ENCODE peak calls at places on chromosomes 13 and 19, in five cellular contexts. One of them, this sample, is unnamed.

GRCh38 chr19:39106201-39106600 is 19.4 kb upstream of the PAK4 start:
- DNase-seq in stimulated activated CD8-positive, alpha-beta memory T cell treated with anti-CD3 and anti-CD28 coated beads, Interleukin-2, amount 100 ng/mL, for 48 hours: no peak
- DNase-seq in NCI-H526 treated with DMSO at 0.1 percent for 48 hours: no peak
- DNase-seq in dorsolateral prefrontal cortex: no peak
- DNase-seq in nucleus accumbens: no peak
- DNase-seq in this sample: peak

GRCh38 chr19:46609511-46610412 is 8.6 kb downstream of the CALM3 start:
- DNase-seq in stimulated activated CD8-positive, alpha-beta memory T cell treated with anti-CD3 and anti-CD28 coated beads, Interleukin-2, amount 100 ng/mL, for 48 hours: no peak
- DNase-seq in NCI-H526 treated with DMSO at 0.1 percent for 48 hours: no peak
- DNase-seq in dorsolateral prefrontal cortex: peak
- DNase-seq in nucleus accumbens: no peak
- DNase-seq in this sample: no peak

GRCh38 chr19:44764975-44765948 is 12.4 kb upstream of the CBLC start:
- DNase-seq in stimulated activated CD8-positive, alpha-beta memory T cell treated with anti-CD3 and anti-CD28 coated beads, Interleukin-2, amount 100 ng/mL, for 48 hours: no peak
- DNase-seq in NCI-H526 treated with DMSO at 0.1 percent for 48 hours: no peak
- DNase-seq in dorsolateral prefrontal cortex: no peak
- DNase-seq in nucleus accumbens: no peak
- DNase-seq in this sample: no peak

GRCh38 chr19:7744199-7744786 is 3.0 kb downstream of the CD209 start:
- DNase-seq in stimulated activated CD8-positive, alpha-beta memory T cell treated with anti-CD3 and anti-CD28 coated beads, Interleukin-2, amount 100 ng/mL, for 48 hours: no peak
- DNase-seq in NCI-H526 treated with DMSO at 0.1 percent for 48 hours: no peak
- DNase-seq in dorsolateral prefrontal cortex: no peak
- DNase-seq in nucleus accumbens: no peak
- DNase-seq in this sample: no peak

GRCh38 chr13:53015044-53015443 is 13.6 kb upstream of the OLFM4 start:
- DNase-seq in stimulated activated CD8-positive, alpha-beta memory T cell treated with anti-CD3 and anti-CD28 coated beads, Interleukin-2, amount 100 ng/mL, for 48 hours: no peak
- DNase-seq in NCI-H526 treated with DMSO at 0.1 percent for 48 hours: no peak
- DNase-seq in dorsolateral prefrontal cortex: no peak
- DNase-seq in nucleus accumbens: no peak
- DNase-seq in this sample: no peak

GRCh38 chr19:48512504-48513288 is 1.1 kb upstream of the LMTK3 start:
- DNase-seq in stimulated activated CD8-positive, alpha-beta memory T cell treated with anti-CD3 and anti-CD28 coated beads, Interleukin-2, amount 100 ng/mL, for 48 hours: no peak
- DNase-seq in NCI-H526 treated with DMSO at 0.1 percent for 48 hours: no peak
- DNase-seq in dorsolateral prefrontal cortex: no peak
- DNase-seq in nucleus accumbens: no peak
- DNase-seq in this sample: no peak

GRCh38 chr19:44356383-44357111 is at the start of gene ZNF112:
- DNase-seq in stimulated activated CD8-positive, alpha-beta memory T cell treated with anti-CD3 and anti-CD28 coated beads, Interleukin-2, amount 100 ng/mL, for 48 hours: peak
- DNase-seq in NCI-H526 treated with DMSO at 0.1 percent for 48 hours: peak
- DNase-seq in dorsolateral prefrontal cortex: peak
- DNase-seq in nucleus accumbens: peak
- DNase-seq in this sample: peak

GRCh38 chr13:51763486-51763885 is 40.5 kb downstream of the DHRS12 start:
- DNase-seq in stimulated activated CD8-positive, alpha-beta memory T cell treated with anti-CD3 and anti-CD28 coated beads, Interleukin-2, amount 100 ng/mL, for 48 hours: no peak
- DNase-seq in NCI-H526 treated with DMSO at 0.1 percent for 48 hours: no peak
- DNase-seq in dorsolateral prefrontal cortex: no peak
- DNase-seq in nucleus accumbens: no peak
- DNase-seq in this sample: no peak

GRCh38 chr19:28424662-28425430 is 788.1 kb downstream of the UQCRFS1 start:
- DNase-seq in stimulated activated CD8-positive, alpha-beta memory T cell treated with anti-CD3 and anti-CD28 coated beads, Interleukin-2, amount 100 ng/mL, for 48 hours: no peak
- DNase-seq in NCI-H526 treated with DMSO at 0.1 percent for 48 hours: no peak
- DNase-seq in dorsolateral prefrontal cortex: no peak
- DNase-seq in nucleus accumbens: no peak
- DNase-seq in this sample: no peak

GRCh38 chr19:50567052-50567841 is 988 bp downstream of the LRRC4B start:
- DNase-seq in stimulated activated CD8-positive, alpha-beta memory T cell treated with anti-CD3 and anti-CD28 coated beads, Interleukin-2, amount 100 ng/mL, for 48 hours: no peak
- DNase-seq in NCI-H526 treated with DMSO at 0.1 percent for 48 hours: no peak
- DNase-seq in dorsolateral prefrontal cortex: peak
- DNase-seq in nucleus accumbens: peak
- DNase-seq in this sample: peak

GRCh38 chr13:44109986-44110640 is 230.4 kb downstream of the LACC1 start:
- DNase-seq in stimulated activated CD8-positive, alpha-beta memory T cell treated with anti-CD3 and anti-CD28 coated beads, Interleukin-2, amount 100 ng/mL, for 48 hours: no peak
- DNase-seq in NCI-H526 treated with DMSO at 0.1 percent for 48 hours: no peak
- DNase-seq in dorsolateral prefrontal cortex: no peak
- DNase-seq in nucleus accumbens: no peak
- DNase-seq in this sample: no peak

GRCh38 chr13:47426126-47426849 is 529.4 kb upstream of the HTR2A start:
- DNase-seq in stimulated activated CD8-positive, alpha-beta memory T cell treated with anti-CD3 and anti-CD28 coated beads, Interleukin-2, amount 100 ng/mL, for 48 hours: no peak
- DNase-seq in NCI-H526 treated with DMSO at 0.1 percent for 48 hours: no peak
- DNase-seq in dorsolateral prefrontal cortex: peak
- DNase-seq in nucleus accumbens: no peak
- DNase-seq in this sample: no peak

GRCh38 chr13:23427342-23428182 is 5.9 kb downstream of the SACS start:
- DNase-seq in stimulated activated CD8-positive, alpha-beta memory T cell treated with anti-CD3 and anti-CD28 coated beads, Interleukin-2, amount 100 ng/mL, for 48 hours: no peak
- DNase-seq in NCI-H526 treated with DMSO at 0.1 percent for 48 hours: no peak
- DNase-seq in dorsolateral prefrontal cortex: no peak
- DNase-seq in nucleus accumbens: no peak
- DNase-seq in this sample: no peak

GRCh38 chr13:113034451-113035208 is 65.6 kb downstream of the MCF2L start:
- DNase-seq in stimulated activated CD8-positive, alpha-beta memory T cell treated with anti-CD3 and anti-CD28 coated beads, Interleukin-2, amount 100 ng/mL, for 48 hours: no peak
- DNase-seq in NCI-H526 treated with DMSO at 0.1 percent for 48 hours: peak
- DNase-seq in dorsolateral prefrontal cortex: peak
- DNase-seq in nucleus accumbens: no peak
- DNase-seq in this sample: peak

GRCh38 chr19:55600336-55601028 is 394 bp downstream of the ZNF524 start:
- DNase-seq in stimulated activated CD8-positive, alpha-beta memory T cell treated with anti-CD3 and anti-CD28 coated beads, Interleukin-2, amount 100 ng/mL, for 48 hours: peak
- DNase-seq in NCI-H526 treated with DMSO at 0.1 percent for 48 hours: peak
- DNase-seq in dorsolateral prefrontal cortex: peak
- DNase-seq in nucleus accumbens: peak
- DNase-seq in this sample: peak

GRCh38 chr19:32200312-32201038 is 144.9 kb upstream of the ZNF507 start:
- DNase-seq in stimulated activated CD8-positive, alpha-beta memory T cell treated with anti-CD3 and anti-CD28 coated beads, Interleukin-2, amount 100 ng/mL, for 48 hours: no peak
- DNase-seq in NCI-H526 treated with DMSO at 0.1 percent for 48 hours: no peak
- DNase-seq in dorsolateral prefrontal cortex: peak
- DNase-seq in nucleus accumbens: peak
- DNase-seq in this sample: no peak

GRCh38 chr13:80339841-80340642 is 884 bp downstream of the SPRY2 start:
- DNase-seq in stimulated activated CD8-positive, alpha-beta memory T cell treated with anti-CD3 and anti-CD28 coated beads, Interleukin-2, amount 100 ng/mL, for 48 hours: no peak
- DNase-seq in NCI-H526 treated with DMSO at 0.1 percent for 48 hours: peak
- DNase-seq in dorsolateral prefrontal cortex: peak
- DNase-seq in nucleus accumbens: peak
- DNase-seq in this sample: no peak

GRCh38 chr19:4108767-4109625 is 14.9 kb downstream of the MAP2K2 start:
- DNase-seq in stimulated activated CD8-positive, alpha-beta memory T cell treated with anti-CD3 and anti-CD28 coated beads, Interleukin-2, amount 100 ng/mL, for 48 hours: peak
- DNase-seq in NCI-H526 treated with DMSO at 0.1 percent for 48 hours: no peak
- DNase-seq in dorsolateral prefrontal cortex: no peak
- DNase-seq in nucleus accumbens: no peak
- DNase-seq in this sample: no peak

GRCh38 chr13:87259479-87260083 is 411.6 kb upstream of the SLITRK5 start:
- DNase-seq in stimulated activated CD8-positive, alpha-beta memory T cell treated with anti-CD3 and anti-CD28 coated beads, Interleukin-2, amount 100 ng/mL, for 48 hours: no peak
- DNase-seq in NCI-H526 treated with DMSO at 0.1 percent for 48 hours: peak
- DNase-seq in dorsolateral prefrontal cortex: no peak
- DNase-seq in nucleus accumbens: no peak
- DNase-seq in this sample: peak

GRCh38 chr13:32150239-32150638 is 118.7 kb downstream of the FRY start:
- DNase-seq in stimulated activated CD8-positive, alpha-beta memory T cell treated with anti-CD3 and anti-CD28 coated beads, Interleukin-2, amount 100 ng/mL, for 48 hours: no peak
- DNase-seq in NCI-H526 treated with DMSO at 0.1 percent for 48 hours: no peak
- DNase-seq in dorsolateral prefrontal cortex: no peak
- DNase-seq in nucleus accumbens: no peak
- DNase-seq in this sample: no peak

GRCh38 chr19:3336680-3337523 is 29.5 kb upstream of the NFIC start:
- DNase-seq in stimulated activated CD8-positive, alpha-beta memory T cell treated with anti-CD3 and anti-CD28 coated beads, Interleukin-2, amount 100 ng/mL, for 48 hours: no peak
- DNase-seq in NCI-H526 treated with DMSO at 0.1 percent for 48 hours: no peak
- DNase-seq in dorsolateral prefrontal cortex: peak
- DNase-seq in nucleus accumbens: peak
- DNase-seq in this sample: no peak

GRCh38 chr19:858868-859843 is at the start of gene CFD:
- DNase-seq in stimulated activated CD8-positive, alpha-beta memory T cell treated with anti-CD3 and anti-CD28 coated beads, Interleukin-2, amount 100 ng/mL, for 48 hours: no peak
- DNase-seq in NCI-H526 treated with DMSO at 0.1 percent for 48 hours: no peak
- DNase-seq in dorsolateral prefrontal cortex: no peak
- DNase-seq in nucleus accumbens: no peak
- DNase-seq in this sample: no peak